ENCODE peak calls at places on chromosome 14, in five cellular contexts. Y, D, T, F and W are unnamed samples.
A peak's percentile ranks its signal among the peaks of the same experiment; 100 is the strongest.

GRCh38 chr14:101246894-101247853 is 314.1 kb upstream of the DIO3 start:
- DNase-seq in Y (no peak), D (no peak), T (no peak), F (no peak), W (no peak)

GRCh38 chr14:99041820-99042174 is 230.2 kb downstream of the BCL11B start:
- DNase-seq in Y (no peak), D (no peak), T (no peak), F (no peak), W (peak; percentile 18)

GRCh38 chr14:39615352-39615751 is 183.1 kb upstream of the FBXO33 start:
- DNase-seq in Y (no peak), D (no peak), T (no peak), F (no peak), W (peak; percentile 14)

GRCh38 chr14:50647282-50647681 is 20.8 kb downstream of the SAV1 start:
- DNase-seq in Y (no peak), D (no peak), T (no peak), F (no peak), W (no peak)

GRCh38 chr14:78123650-78124253 is 46.4 kb upstream of the NRXN3 start:
- DNase-seq in Y (no peak), D (no peak), T (no peak), F (no peak), W (no peak)

GRCh38 chr14:57512221-57512620 is 18.6 kb upstream of the CCDC198 start:
- DNase-seq in Y (no peak), D (no peak), T (no peak), F (no peak), W (no peak)

GRCh38 chr14:61025239-61026223 is 44.5 kb downstream of the SLC38A6 start:
- DNase-seq in Y (peak; percentile 80), D (peak; percentile 73), T (peak; percentile 47), F (no peak), W (peak; percentile 75)

GRCh38 chr14:61569783-61570182 is 125.5 kb upstream of the HIF1A start:
- DNase-seq in Y (peak; percentile 73), D (peak; percentile 57), T (no peak), F (no peak), W (no peak)

GRCh38 chr14:75399819-75400678 is 27.8 kb upstream of the JDP2 start:
- DNase-seq in Y (no peak), D (no peak), T (no peak), F (no peak), W (peak; percentile 34)

GRCh38 chr14:64686216-64686615 is 18.0 kb upstream of the PLEKHG3 start:
- DNase-seq in Y (no peak), D (no peak), T (no peak), F (no peak), W (no peak)

GRCh38 chr14:70894868-70895267 is 12.4 kb upstream of the PCNX1 start:
- DNase-seq in Y (peak; percentile 59), D (peak; percentile 62), T (no peak), F (no peak), W (no peak)

GRCh38 chr14:94650444-94650775 is 38.2 kb downstream of the SERPINA3 start:
- DNase-seq in Y (no peak), D (no peak), T (no peak), F (no peak), W (no peak)

GRCh38 chr14:74249433-74250375 is 10.5 kb downstream of the VSX2 start:
- DNase-seq in Y (no peak), D (no peak), T (no peak), F (no peak), W (no peak)

GRCh38 chr14:69716483-69717187 is 50.3 kb upstream of the SRSF5 start:
- DNase-seq in Y (peak; percentile 92), D (peak; percentile 91), T (no peak), F (no peak), W (peak; percentile 21)

GRCh38 chr14:20434701-20435453 is 1.1 kb downstream of the KLHL33 start:
- DNase-seq in Y (no peak), D (no peak), T (no peak), F (no peak), W (no peak)

GRCh38 chr14:50677527-50678063 is 9.5 kb upstream of the SAV1 start:
- DNase-seq in Y (peak; percentile 67), D (peak; percentile 37), T (no peak), F (no peak), W (peak; percentile 77)

GRCh38 chr14:72855913-72856312 is 38.0 kb downstream of the DPF3 start:
- DNase-seq in Y (peak; percentile 44), D (peak; percentile 33), T (no peak), F (no peak), W (no peak)

GRCh38 chr14:61215222-61216010 is 65.7 kb downstream of the TMEM30B start:
- DNase-seq in Y (peak; percentile 45), D (no peak), T (no peak), F (no peak), W (no peak)

GRCh38 chr14:31457665-31458659 is 656 bp upstream of the DTD2 start:
- DNase-seq in Y (no peak), D (peak; percentile 35), T (peak; percentile 1), F (no peak), W (peak; percentile 57)

GRCh38 chr14:41597647-41598046 is 9.0 kb upstream of the LRFN5 start:
- DNase-seq in Y (no peak), D (no peak), T (no peak), F (no peak), W (no peak)

GRCh38 chr14:94751321-94751720 is 18.6 kb downstream of the GSC start:
- DNase-seq in Y (no peak), D (no peak), T (no peak), F (no peak), W (no peak)

GRCh38 chr14:61196792-61197191 is 84.3 kb downstream of the TMEM30B start:
- DNase-seq in Y (no peak), D (no peak), T (no peak), F (no peak), W (no peak)

GRCh38 chr14:54893151-54893760 is 9.4 kb downstream of the GCH1 start:
- DNase-seq in Y (peak; percentile 80), D (peak; percentile 84), T (no peak), F (no peak), W (peak; percentile 37)

GRCh38 chr14:100398044-100398443 is 74.9 kb downstream of the SLC25A47 start:
- DNase-seq in Y (no peak), D (no peak), T (peak; percentile 48), F (no peak), W (peak; percentile 25)

GRCh38 chr14:81315344-81315743 is 84.8 kb downstream of the STON2 start:
- DNase-seq in Y (no peak), D (no peak), T (peak; percentile 57), F (peak; percentile 31), W (peak; percentile 97)

GRCh38 chr14:75205586-75205985 is 29.2 kb upstream of the TMED10 start:
- DNase-seq in Y (peak; percentile 77), D (peak; percentile 58), T (no peak), F (no peak), W (no peak)

GRCh38 chr14:22656945-22657711 is 13.0 kb upstream of the OR6J1 start:
- DNase-seq in Y (peak; percentile 35), D (peak; percentile 21), T (no peak), F (no peak), W (peak; percentile 50)

GRCh38 chr14:25042362-25043299 is 7.3 kb downstream of the STXBP6 start:
- DNase-seq in Y (peak; percentile 68), D (peak; percentile 59), T (peak; percentile 24), F (no peak), W (peak; percentile 73)
- H3K4me3 ChIP-seq in Y (no peak overlapping the region), D (peak overlapping the region; percentile 6), T (no peak overlapping the region), F (no peak overlapping the region), W (no peak overlapping the region)

GRCh38 chr14:77068515-77069200 is 29.4 kb upstream of the CIPC start:
- DNase-seq in Y (no peak), D (no peak), T (no peak), F (no peak), W (no peak)
- H2BK15ac ChIP-seq in Y (no peak overlapping the region), D (no peak overlapping the region), T (no peak overlapping the region), F (no peak overlapping the region), W (no peak overlapping the region)

DNA sequence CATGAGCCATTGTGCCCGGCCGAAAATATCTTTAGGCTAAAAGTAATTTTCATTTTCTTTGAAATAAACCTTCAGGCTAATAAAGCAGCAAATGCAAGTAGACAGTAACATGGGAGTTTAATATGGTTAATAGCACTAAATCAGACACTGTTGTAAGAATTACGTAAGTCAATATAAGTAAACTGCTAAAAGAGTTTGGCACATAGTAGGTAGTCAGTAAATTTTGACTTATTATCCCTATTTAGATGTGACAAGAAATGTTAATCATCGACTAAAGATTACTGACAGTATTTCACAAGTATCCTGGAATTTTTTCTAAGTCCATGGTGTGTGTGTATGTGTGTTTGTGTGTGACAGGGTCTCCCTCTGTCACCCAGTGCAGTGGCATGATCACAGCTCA is 3.9 kb downstream of the PPP4R3A start:
- DNase-seq in Y (no peak), D (no peak), T (no peak), F (no peak), W (no peak)
- H3K36me3 ChIP-seq in Y (peaks cover 9% of the 10 kb centered on the region), D (peaks cover 39% of the 10 kb centered on the region), T (peaks cover 4% of the 10 kb centered on the region), F (peaks cover 1% of the 10 kb centered on the region), W (no peaks in the 10 kb centered on the region)

DNA sequence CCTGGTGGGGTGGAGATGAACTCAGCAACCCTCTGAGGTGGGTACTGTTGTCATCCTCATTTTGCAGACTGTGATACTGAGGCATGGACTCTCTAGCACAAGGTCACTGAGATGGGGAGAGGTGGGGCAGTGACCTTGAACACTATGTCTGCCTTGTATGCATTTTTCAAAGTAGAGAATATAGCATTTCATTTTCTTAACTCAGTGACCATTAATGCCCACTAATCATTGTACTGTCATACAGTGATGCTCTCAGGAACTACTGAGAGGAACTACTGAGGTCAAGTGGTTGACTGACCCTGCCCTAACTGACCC is 2.1 kb downstream of the L3HYPDH start:
- DNase-seq in Y (no peak), D (no peak), T (no peak), F (no peak), W (no peak)
- H3K4me3 ChIP-seq in Y (peak overlapping the region; percentile 94), D (peak overlapping the region; percentile 93), T (no peak overlapping the region), F (no peak overlapping the region), W (no peak overlapping the region)